ENCODE peak calls at places on chromosome 20, in eight cellular contexts. D, J, A, U, Q, M, T and B are unnamed samples. For H3K27me3, the result is how much of the 10 kb centered on the place peaks cover.

GRCh38 chr20:11064946-11065345 is 391.1 kb upstream of the JAG1 start:
- DNase-seq in D (no peak), J (no peak), A (no peak), U (no peak), Q (no peak), M (no peak), T (no peak), B (no peak)

GRCh38 chr20:62875419-62876355 is 14.1 kb upstream of the TCFL5 start:
- DNase-seq in D (peak), J (peak), A (peak), U (peak), Q (peak), M (peak), T (peak), B (peak)

GRCh38 chr20:62815066-62815991 is 1.5 kb upstream of the COL9A3 start:
- DNase-seq in D (peak), J (peak), A (no peak), U (no peak), Q (peak), M (no peak), T (no peak), B (no peak)

GRCh38 chr20:18754030-18754659 is 59.4 kb upstream of the SCP2D1 start:
- DNase-seq in D (no peak), J (peak), A (no peak), U (no peak), Q (no peak), M (no peak), T (no peak), B (no peak)

GRCh38 chr20:52172392-52173047 is 19.1 kb downstream of the ZFP64 start:
- DNase-seq in D (no peak), J (no peak), A (no peak), U (no peak), Q (no peak), M (no peak), T (no peak), B (no peak)

GRCh38 chr20:57783196-57783595 is 73.4 kb upstream of the PMEPA1 start:
- DNase-seq in D (no peak), J (no peak), A (no peak), U (no peak), Q (no peak), M (peak), T (no peak), B (no peak)

GRCh38 chr20:13777171-13777601 is 7.5 kb downstream of the ESF1 start:
- DNase-seq in D (no peak), J (peak), A (no peak), U (peak), Q (no peak), M (no peak), T (no peak), B (peak)

GRCh38 chr20:50438986-50439407 is 71.2 kb upstream of the PTPN1 start:
- DNase-seq in D (no peak), J (peak), A (no peak), U (peak), Q (no peak), M (no peak), T (no peak), B (peak)

GRCh38 chr20:31740208-31740607 is 1.1 kb downstream of the TPX2 start:
- DNase-seq in D (no peak), J (peak), A (no peak), U (peak), Q (peak), M (no peak), T (no peak), B (peak)

GRCh38 chr20:31535298-31535697 is 21.1 kb downstream of the HM13 start:
- DNase-seq in D (no peak), J (no peak), A (no peak), U (no peak), Q (no peak), M (no peak), T (no peak), B (no peak)

GRCh38 chr20:54345301-54345724 is 130.1 kb upstream of the DOK5 start:
- DNase-seq in D (no peak), J (peak), A (no peak), U (peak), Q (no peak), M (no peak), T (no peak), B (peak)

GRCh38 chr20:25303292-25304024 is 55.6 kb downstream of the PYGB start:
- DNase-seq in D (no peak), J (no peak), A (no peak), U (no peak), Q (no peak), M (no peak), T (no peak), B (no peak)

GRCh38 chr20:61445741-61446140 is 193.7 kb downstream of the CDH4 start:
- DNase-seq in D (no peak), J (no peak), A (no peak), U (no peak), Q (no peak), M (no peak), T (no peak), B (no peak)

GRCh38 chr20:48831702-48832422 is 4.1 kb upstream of the PREX1 start:
- DNase-seq in D (no peak), J (peak), A (peak), U (peak), Q (peak), M (peak), T (peak), B (no peak)

GRCh38 chr20:56628873-56629463 is at the start of gene TFAP2C:
- DNase-seq in D (peak), J (peak), A (peak), U (peak), Q (peak), M (no peak), T (peak), B (peak)

GRCh38 chr20:61251529-61252393 is at the start of gene CDH4:
- DNase-seq in D (no peak), J (peak), A (no peak), U (peak), Q (peak), M (no peak), T (no peak), B (no peak)

GRCh38 chr20:19668406-19668805 is 89.7 kb upstream of the RIN2 start:
- DNase-seq in D (no peak), J (no peak), A (no peak), U (no peak), Q (no peak), M (no peak), T (no peak), B (no peak)

GRCh38 chr20:64162239-64162621 is 2.0 kb upstream of the MYT1 start:
- DNase-seq in D (no peak), J (no peak), A (no peak), U (no peak), Q (no peak), M (no peak), T (no peak), B (no peak)
- H3K27me3 ChIP-seq in D (under half), J (under half), A (half or more), U (under half), Q (under half), M (half or more), T (under half), B (under half)

GRCh38 chr20:46168438-46168837 is 50.3 kb downstream of the CD40 start:
- DNase-seq in D (no peak), J (no peak), A (no peak), U (no peak), Q (no peak), M (no peak), T (no peak), B (no peak)
- H3K27me3 ChIP-seq in D (under half), J (under half), A (half or more), U (under half), Q (under half), M (half or more), T (under half), B (under half)

DNA sequence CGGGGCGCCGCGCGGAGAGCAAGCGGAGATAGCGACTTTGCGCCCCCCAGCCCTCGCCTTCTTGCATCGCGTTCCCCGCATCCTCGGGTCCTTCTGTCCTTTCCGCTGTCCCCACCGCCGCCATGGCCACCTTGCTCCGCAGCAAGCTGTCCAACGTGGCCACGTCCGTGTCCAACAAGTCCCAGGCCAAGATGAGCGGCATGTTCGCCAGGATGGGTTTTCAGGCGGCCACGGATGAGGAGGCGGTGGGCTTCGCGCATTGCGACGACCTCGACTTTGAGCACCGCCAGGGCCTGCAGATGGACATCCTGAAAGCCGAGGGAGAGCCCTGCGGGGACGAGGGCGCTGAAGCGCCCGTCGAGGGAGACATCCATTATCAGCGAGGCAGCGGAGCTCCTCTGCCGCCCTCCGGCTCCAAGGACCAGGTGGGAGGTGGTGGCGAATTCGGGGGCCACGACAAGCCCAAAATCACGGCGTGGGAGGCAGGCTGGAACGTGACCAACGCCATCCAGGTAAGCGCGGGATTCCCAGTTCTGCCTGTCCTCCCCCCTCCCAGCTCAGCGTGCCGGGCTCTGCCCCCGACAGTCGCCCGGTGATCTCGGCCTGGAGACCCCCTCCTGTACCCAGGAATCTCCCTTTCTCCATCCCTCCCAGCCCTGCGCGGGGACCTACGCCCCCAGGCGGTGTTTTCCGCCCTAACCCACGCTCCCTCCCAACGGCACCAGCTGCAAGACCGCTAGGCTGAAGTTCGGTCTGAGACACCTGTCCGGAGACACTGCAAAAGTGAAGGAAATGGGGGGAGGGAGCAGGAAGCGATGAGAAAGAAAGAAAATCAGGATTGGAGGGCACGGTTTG is 544 bp downstream of the SLC32A1 start:
- DNase-seq in D (no peak), J (no peak), A (no peak), U (no peak), Q (peak), M (no peak), T (no peak), B (no peak)
- H3K27me3 ChIP-seq in D (under half), J (half or more), A (half or more), U (half or more), Q (half or more), M (half or more), T (under half), B (half or more)

GRCh38 chr20:33832113-33832853 is 21.1 kb downstream of the CHMP4B start:
- DNase-seq in D (no peak), J (peak), A (no peak), U (no peak), Q (peak), M (no peak), T (peak), B (peak)
- H3K27me3 ChIP-seq in D (under half), J (under half), A (under half), U (under half), Q (under half), M (under half), T (under half), B (under half)

GRCh38 chr20:46051556-46052323 is 22.7 kb downstream of the SLC12A5 start:
- DNase-seq in D (no peak), J (peak), A (no peak), U (peak), Q (no peak), M (no peak), T (no peak), B (no peak)
- H3K27me3 ChIP-seq in D (under half), J (under half), A (half or more), U (under half), Q (half or more), M (under half), T (under half), B (under half)